ENCODE peak calls at places on chromosomes 11 and 22, in eight cellular contexts. O, H, W, R, N, D, Z and S are unnamed samples.

GRCh38 chr22:26168934-26169311 is 339 bp upstream of the SEZ6L start:
- DNase-seq in D (no peak), H (no peak), O (no peak), R (no peak), Z (peak; percentile 26), N (no peak), W (no peak), S (no peak)

GRCh38 chr11:122769126-122769780 is 69.0 kb upstream of the CRTAM start:
- DNase-seq in Z (no peak), N (no peak), D (no peak), O (no peak), R (no peak), W (no peak), H (no peak), S (no peak)

GRCh38 chr22:31637375-31637937 is 24.6 kb downstream of the PISD start:
- DNase-seq in D (peak; percentile 53), R (peak; percentile 85), N (peak; percentile 91), H (no peak), O (peak; percentile 94), W (no peak), Z (peak; percentile 62), S (peak; percentile 69)

GRCh38 chr11:113888848-113889247 is 13.5 kb upstream of the USP28 start:
- DNase-seq in R (no peak), W (no peak), N (no peak), D (no peak), Z (no peak), O (no peak), H (no peak), S (no peak)

GRCh38 chr11:17542249-17542648 is 2.0 kb downstream of the USH1C start:
- DNase-seq in R (no peak), W (no peak), N (no peak), O (peak; percentile 62), H (peak; percentile 26), Z (no peak), D (no peak), S (no peak)

GRCh38 chr11:114316980-114317675 is 20.9 kb downstream of the NNMT start:
- DNase-seq in H (no peak), W (no peak), N (no peak), R (no peak), D (no peak), O (no peak), Z (peak; percentile 36), S (no peak)

GRCh38 chr11:44954051-44954906 is 3.6 kb upstream of the TP53I11 start:
- DNase-seq in Z (no peak), H (no peak), D (no peak), O (no peak), W (no peak), R (no peak), N (no peak), S (no peak)

GRCh38 chr11:66008095-66008467 is 3.7 kb upstream of the CST6 start:
- DNase-seq in N (no peak), H (no peak), Z (no peak), R (no peak), O (no peak), D (no peak), W (no peak), S (no peak)

GRCh38 chr11:74849525-74850391 is 99.1 kb downstream of the XRRA1 start:
- DNase-seq in O (no peak), N (no peak), D (peak; percentile 11), R (peak; percentile 78), H (no peak), Z (peak; percentile 42), W (no peak), S (no peak)

GRCh38 chr11:18392434-18393321 is 1.7 kb upstream of the LDHA start:
- DNase-seq in Z (no peak), O (peak; percentile 78), W (no peak), H (no peak), R (no peak), N (peak; percentile 32), D (no peak), S (no peak)

GRCh38 chr22:41288245-41288946 is 2.4 kb upstream of the RANGAP1 start:
- DNase-seq in Z (no peak), W (no peak), N (no peak), D (no peak), H (peak; percentile 79), O (no peak), R (no peak), S (no peak)

GRCh38 chr11:92707173-92707619 is 262.3 kb upstream of the MTNR1B start:
- DNase-seq in N (no peak), R (no peak), O (no peak), D (no peak), Z (peak; percentile 28), H (no peak), W (no peak), S (no peak)

GRCh38 chr11:129412501-129412900 is 36.9 kb downstream of the BARX2 start:
- DNase-seq in D (no peak), O (no peak), Z (no peak), W (no peak), H (no peak), R (no peak), N (no peak), S (no peak)

GRCh38 chr11:27795955-27796861 is 96.0 kb upstream of the BDNF start:
- DNase-seq in N (no peak), R (no peak), H (no peak), D (no peak), O (no peak), Z (peak; percentile 51), W (no peak), S (no peak)
- TF ChIP-seq CTCF in N (no peak), R (no peak), H (no peak), D (no peak), O (no peak), Z (no peak), W (no peak), S (no peak)

GRCh38 chr11:2901854-2902783 is 16.5 kb upstream of the CDKN1C start:
- DNase-seq in H (peak; percentile 94), O (peak; percentile 99), D (peak; percentile 98), Z (peak; percentile 97), N (peak; percentile 96), W (peak; percentile 98), R (peak; percentile 93), S (peak; percentile 87)

GRCh38 chr11:2904153-2905052 is 18.8 kb upstream of the CDKN1C start:
- DNase-seq in H (peak; percentile 38), O (no peak), R (no peak), N (no peak), D (no peak), Z (no peak), W (no peak), S (no peak)

GRCh38 chr11:2901196-2901796 is 15.7 kb upstream of the CDKN1C start:
- DNase-seq in O (peak; percentile 84), R (no peak), H (no peak), Z (no peak), D (no peak), W (no peak), N (no peak), S (no peak)

GRCh38 chr11:2902784-2903671 is 17.5 kb upstream of the CDKN1C start:
- DNase-seq in N (no peak), R (no peak), W (no peak), H (peak; percentile 73), Z (no peak), D (no peak), O (peak; percentile 84), S (no peak)

DNA sequence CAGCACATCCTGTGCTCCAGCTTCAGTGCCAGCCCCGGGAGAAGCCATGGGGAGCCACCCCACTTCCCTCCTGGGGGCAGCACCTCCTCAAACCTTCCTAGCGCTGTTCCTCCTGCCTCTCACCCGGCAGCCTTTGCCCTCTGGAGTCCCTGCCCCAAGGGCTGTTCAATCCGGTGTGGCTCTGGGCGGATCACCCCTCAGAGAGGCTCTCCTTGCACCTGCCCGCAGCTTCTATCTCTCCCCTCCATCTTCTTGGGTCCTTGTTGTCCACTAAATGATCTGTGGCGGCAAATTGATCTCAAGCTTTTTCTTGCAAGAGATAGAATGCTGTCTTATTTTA is 18.1 kb upstream of the CDKN1C start:
- DNase-seq in W (no peak), O (no peak), R (no peak), D (no peak), Z (no peak), N (no peak), H (no peak), S (no peak)
- H3K4me3 ChIP-seq in W (no peak overlapping the region), O (no peak overlapping the region), R (no peak overlapping the region), D (no peak overlapping the region), Z (no peak overlapping the region), N (no peak overlapping the region), H (peak overlapping the region; percentile 90), S (no peak overlapping the region)

GRCh38 chr22:35353318-35353717 is 27.6 kb upstream of the HMOX1 start:
- DNase-seq in N (peak; percentile 44), Z (peak; percentile 59), W (no peak), R (no peak), D (peak; percentile 46), H (no peak), O (no peak), S (no peak)

GRCh38 chr22:35354068-35354467 is 26.8 kb upstream of the HMOX1 start:
- DNase-seq in W (no peak), R (no peak), Z (no peak), O (no peak), N (no peak), D (no peak), H (no peak), S (no peak)

GRCh38 chr22:35349704-35350538 is 31.0 kb upstream of the HMOX1 start:
- DNase-seq in N (no peak), W (no peak), H (no peak), D (peak; percentile 84), Z (no peak), R (no peak), O (peak; percentile 82), S (no peak)

GRCh38 chr22:35350539-35351503 is 30.1 kb upstream of the HMOX1 start:
- DNase-seq in D (peak; percentile 93), N (peak; percentile 95), Z (peak; percentile 94), H (peak; percentile 91), W (peak; percentile 95), O (peak; percentile 97), R (peak; percentile 89), S (peak; percentile 84)

DNA sequence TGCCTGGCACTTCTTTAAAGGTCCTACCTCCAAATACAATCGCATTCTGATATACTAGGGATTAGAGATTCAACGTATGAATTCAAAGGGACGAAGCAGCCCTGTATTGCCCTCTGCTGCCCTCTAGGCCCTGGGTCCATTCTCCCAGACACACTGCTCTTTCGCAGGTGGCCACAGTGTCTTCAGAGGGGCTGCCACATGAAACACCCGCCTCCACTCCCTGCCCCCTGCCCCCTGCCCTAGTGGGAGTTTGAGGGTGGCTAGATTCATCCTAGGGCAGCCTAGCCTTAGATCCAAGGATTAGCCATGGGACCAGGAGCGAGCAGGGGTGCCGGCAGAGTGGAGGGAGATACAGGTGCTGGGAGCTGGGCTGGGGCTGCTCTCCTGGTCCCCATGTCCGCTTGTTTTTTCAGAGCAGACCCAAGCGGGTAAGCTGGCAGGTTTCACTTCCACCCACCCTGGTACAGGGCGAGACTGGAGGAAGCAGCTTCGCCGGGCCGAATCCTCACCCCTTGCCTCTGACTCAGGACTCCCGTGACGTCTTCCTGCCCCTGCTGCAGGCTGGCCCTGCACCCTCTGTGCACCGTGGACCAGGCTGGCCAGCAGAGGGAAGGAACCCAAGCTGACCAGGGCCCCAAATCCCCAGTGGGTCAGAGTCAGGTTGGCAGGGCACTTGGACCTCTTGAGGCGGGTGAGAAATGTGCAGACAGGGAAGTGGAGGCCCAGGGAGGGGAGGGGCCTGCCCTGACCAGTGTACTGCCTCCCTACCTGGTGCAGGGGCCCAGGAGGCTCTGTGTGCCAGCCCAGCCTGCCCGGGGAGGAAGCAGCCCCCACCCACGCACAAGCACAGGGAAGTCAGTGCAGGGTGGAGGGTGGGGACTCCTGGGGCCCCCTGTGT is 28.4 kb upstream of the HMOX1 start:
- DNase-seq in H (peak; percentile 50), R (peak; percentile 46), Z (peak; percentile 84), W (peak; percentile 85), O (peak; percentile 94), D (peak; percentile 91), N (peak; percentile 77), S (peak; percentile 74)
- TF ChIP-seq CTCF in H (peak; percentile 42), R (peak; percentile 57), Z (no peak), W (no peak), O (no peak), D (peak; percentile 66), N (peak; percentile 28), S (peak; percentile 51)

GRCh38 chr11:67082071-67082791 is 25.6 kb downstream of the RHOD start:
- DNase-seq in H (no peak), O (no peak), N (peak; percentile 39), D (no peak), Z (no peak), R (peak; percentile 31), W (no peak), S (no peak)
- H3K4me3 ChIP-seq in H (no peak overlapping the region), O (no peak overlapping the region), N (no peak overlapping the region), D (no peak overlapping the region), Z (peak overlapping the region; percentile 30), R (no peak overlapping the region), W (peak overlapping the region; percentile 19), S (no peak overlapping the region)